ENCODE peak calls at places on chromosomes 6 and 20, in four cellular contexts. Y is GM12878, O is K562, T is H1. H is an unnamed sample.

GRCh38 chr6:37131104-37131959 is 38.6 kb upstream of the PIM1 start:
- DNase-seq in O (no peak), T (no peak), Y (no peak), H (peak)

GRCh38 chr20:60206259-60206658 is 248.0 kb downstream of the CDH26 start:
- DNase-seq in T (no peak), Y (no peak), O (peak), H (peak)

GRCh38 chr20:25273541-25274358 is 25.9 kb downstream of the PYGB start:
- DNase-seq in Y (no peak), O (no peak), T (no peak), H (no peak)

GRCh38 chr6:128667339-128667858 is 147.0 kb upstream of the PTPRK start:
- DNase-seq in T (no peak), Y (no peak), O (no peak), H (no peak)

GRCh38 chr6:45577836-45578504 is 200.2 kb upstream of the SUPT3H start:
- DNase-seq in O (no peak), T (no peak), Y (no peak), H (no peak)

GRCh38 chr20:38178065-38178471 is 13.0 kb upstream of the TGM2 start:
- DNase-seq in T (no peak), Y (no peak), O (no peak), H (no peak)

GRCh38 chr6:137313928-137314855 is 95.0 kb upstream of the IFNGR1 start:
- DNase-seq in T (no peak), O (peak), Y (peak), H (peak)

GRCh38 chr20:10523438-10523837 is 88.3 kb downstream of the SLX4IP start:
- DNase-seq in Y (no peak), T (no peak), O (no peak), H (no peak)

GRCh38 chr20:41134362-41135186 is 2.8 kb upstream of the PLCG1 start:
- DNase-seq in O (no peak), T (no peak), Y (no peak), H (peak)

GRCh38 chr6:4395386-4395785 is 260.0 kb upstream of the ECI2 start:
- DNase-seq in Y (no peak), T (no peak), O (no peak), H (no peak)

GRCh38 chr6:3377536-3378397 is 79.1 kb downstream of the SLC22A23 start:
- DNase-seq in Y (no peak), O (no peak), T (no peak), H (peak)

GRCh38 chr20:1334761-1335160 is 5.8 kb upstream of the SDCBP2 start:
- DNase-seq in T (no peak), O (no peak), Y (no peak), H (peak)

GRCh38 chr6:131216277-131216676 is 81.0 kb downstream of the AKAP7 start:
- DNase-seq in O (no peak), T (no peak), Y (no peak), H (no peak)

GRCh38 chr6:131937703-131938631 is 13.2 kb downstream of the CCN2 start:
- DNase-seq in Y (no peak), O (no peak), T (no peak), H (peak)

GRCh38 chr6:127343753-127344659 is 597 bp upstream of the ECHDC1 start:
- DNase-seq in Y (no peak), T (no peak), O (no peak), H (peak)

GRCh38 chr6:150711584-150712501 is 112.2 kb downstream of the PLEKHG1 start:
- DNase-seq in Y (no peak), O (no peak), T (no peak), H (no peak)

GRCh38 chr6:156953478-156954146 is 176.4 kb downstream of the ARID1B start:
- DNase-seq in Y (no peak), O (peak), T (no peak), H (peak)

GRCh38 chr6:150006961-150007464 is 18.3 kb downstream of the RAET1L start:
- DNase-seq in T (no peak), Y (no peak), O (peak), H (no peak)

GRCh38 chr6:103231185-103231584 is 1628.5 kb downstream of the HACE1 start:
- DNase-seq in O (no peak), T (no peak), Y (no peak), H (no peak)

DNA sequence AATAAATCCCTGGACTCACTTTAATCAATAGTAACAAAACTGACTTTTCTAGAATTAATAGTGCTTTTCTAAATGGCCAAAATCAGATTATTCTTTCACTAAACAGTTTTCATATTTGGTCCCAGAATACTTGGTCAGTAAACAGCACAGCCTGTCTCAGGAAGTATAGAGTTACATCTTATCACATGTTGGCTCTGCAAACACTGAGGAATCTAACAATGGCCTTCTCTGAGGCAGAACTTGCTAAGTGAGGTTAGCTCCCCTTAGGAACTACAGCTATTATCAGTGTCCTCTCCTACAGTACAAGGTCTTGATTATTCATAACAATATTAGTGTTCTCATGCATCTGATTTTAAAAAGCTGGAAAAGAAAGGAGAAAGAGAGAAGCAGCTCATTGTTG is 1622.8 kb downstream of the HACE1 start:
- DNase-seq in T (no peak), Y (no peak), O (no peak), H (no peak)
- TF ChIP-seq HDAC6 in T (no peak), Y (no peak), O (no peak), H (no peak)

GRCh38 chr20:44326391-44327159 is 10.3 kb upstream of the R3HDML start:
- DNase-seq in Y (no peak), T (no peak), O (no peak), H (no peak)
- TF ChIP-seq HDAC6 in Y (no peak), T (no peak), O (no peak), H (no peak)

DNA sequence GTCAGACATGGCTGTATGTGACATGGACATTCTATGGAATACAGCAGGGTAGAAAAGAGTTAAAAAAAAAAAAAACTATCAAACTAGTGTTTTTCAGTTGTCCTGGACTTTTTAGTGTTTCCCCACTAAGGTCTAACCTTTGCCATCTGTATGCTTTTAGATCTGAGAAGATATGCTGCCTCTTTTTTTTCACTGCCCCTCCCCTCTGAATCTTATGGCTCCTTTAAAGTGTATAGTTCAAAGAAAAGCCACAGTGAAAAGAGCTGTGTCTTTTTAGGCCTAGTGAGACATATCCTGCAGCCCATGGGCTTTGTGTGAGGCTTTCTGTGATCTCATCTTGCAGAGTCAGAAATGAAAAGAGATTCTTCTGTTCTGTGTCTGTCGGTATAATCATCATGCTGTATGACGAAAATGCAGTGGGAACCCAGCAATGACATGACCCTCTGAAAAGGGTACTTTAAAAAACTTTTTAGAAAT is 29.3 kb downstream of the ADGRG6 start:
- DNase-seq in Y (no peak), O (no peak), T (no peak), H (peak)
- TF ChIP-seq HDAC6 in Y (no peak), O (no peak), T (no peak), H (no peak)

GRCh38 chr20:58017970-58018530 is 210.4 kb downstream of the ANKRD60 start:
- DNase-seq in Y (no peak), O (no peak), T (no peak), H (no peak)
- TF ChIP-seq HDAC6 in Y (no peak), O (no peak), T (no peak), H (no peak)

GRCh38 chr6:22019877-22020276 is 277.0 kb downstream of the PRL start:
- DNase-seq in T (no peak), O (no peak), Y (no peak), H (no peak)

GRCh38 chr6:22020299-22020998 is 276.4 kb downstream of the PRL start:
- DNase-seq in Y (no peak), O (no peak), T (no peak), H (no peak)

GRCh38 chr6:22015944-22016343 is 280.9 kb downstream of the PRL start:
- DNase-seq in T (no peak), Y (no peak), O (peak), H (no peak)

GRCh38 chr6:22017272-22017671 is 279.6 kb downstream of the PRL start:
- DNase-seq in T (no peak), Y (no peak), O (no peak), H (no peak)
- TF ChIP-seq HDAC6 in T (no peak), Y (no peak), O (no peak), H (no peak)

DNA sequence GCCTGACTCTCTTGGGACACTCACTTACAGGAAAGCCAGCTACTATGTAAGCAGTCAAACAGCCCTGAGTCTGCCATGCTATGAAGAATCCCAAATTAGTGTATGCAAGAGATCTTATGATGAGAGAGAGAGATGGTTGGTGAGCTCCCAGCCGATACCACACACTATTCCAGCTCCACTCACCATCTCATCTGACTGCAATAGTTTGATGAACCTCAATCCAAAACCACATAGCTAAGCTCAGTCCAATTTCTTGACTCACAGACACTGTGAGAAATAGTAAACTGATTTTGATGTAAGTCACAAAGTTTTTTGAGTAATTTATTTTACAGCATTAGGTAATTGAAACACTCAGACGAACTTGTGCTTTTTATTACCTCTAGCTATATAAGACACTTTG is 441.4 kb downstream of the COL12A1 start:
- DNase-seq in T (no peak), O (no peak), Y (no peak), H (no peak)
- TF ChIP-seq HDAC6 in T (no peak), O (no peak), Y (no peak), H (no peak)